ENCODE peak calls at places on chromosomes 5 and 9, in five cellular contexts. K is dorsolateral prefrontal cortex, N is prostate gland, L is psoas muscle, Z is lung. A is an unnamed sample.

GRCh38 chr5:87347841-87348240 is 64.9 kb downstream of the CCNH start:
- DNase-seq in K (no peak), N (no peak), L (no peak), Z (no peak), A (no peak)

GRCh38 chr5:75337366-75338021 is 474 bp downstream of the HMGCR start:
- DNase-seq in Z (peak; percentile 34), L (no peak), K (peak; percentile 32), N (peak; percentile 19), A (no peak)

GRCh38 chr5:1923341-1923740 is 40.6 kb upstream of the IRX4 start:
- DNase-seq in N (no peak), K (no peak), L (no peak), Z (no peak), A (no peak)

GRCh38 chr5:14436801-14437542 is 144.6 kb upstream of the OTULINL start:
- DNase-seq in N (no peak), K (no peak), Z (no peak), L (no peak), A (no peak)

GRCh38 chr5:131281868-131282234 is 18.0 kb downstream of the CDC42SE2 start:
- DNase-seq in L (no peak), Z (no peak), K (no peak), N (no peak), A (no peak)

GRCh38 chr5:126597156-126597555 is 2.1 kb upstream of the ALDH7A1 start:
- DNase-seq in N (no peak), K (no peak), Z (no peak), L (no peak), A (no peak)

GRCh38 chr5:116231288-116231687 is 146.5 kb downstream of the COMMD10 start:
- DNase-seq in K (no peak), L (no peak), N (no peak), Z (no peak), A (no peak)

GRCh38 chr5:113132579-113132978 is 156.0 kb downstream of the DCP2 start:
- DNase-seq in L (peak; percentile 56), K (no peak), Z (no peak), N (no peak), A (no peak)

GRCh38 chr5:128667751-128668150 is 129.7 kb upstream of the FBN2 start:
- DNase-seq in K (no peak), L (no peak), Z (no peak), N (no peak), A (no peak)

GRCh38 chr9:116166713-116167112 is 13.1 kb downstream of the PAPPA start:
- DNase-seq in K (no peak), N (no peak), L (no peak), Z (no peak), A (no peak)

GRCh38 chr9:109408759-109409462 is 88.1 kb upstream of the EPB41L4B start:
- DNase-seq in L (no peak), K (no peak), Z (peak; percentile 38), N (no peak), A (no peak)

GRCh38 chr9:135914921-135915320 is 7.6 kb upstream of the CAMSAP1 start:
- DNase-seq in L (no peak), N (no peak), Z (no peak), K (no peak), A (no peak)

GRCh38 chr9:106862115-106862945 is 636 bp upstream of the ZNF462 start:
- DNase-seq in N (peak; percentile 59), K (peak; percentile 27), L (peak; percentile 60), Z (peak; percentile 40), A (no peak)

GRCh38 chr5:55232985-55233928 is at the start of gene CCNO:
- DNase-seq in N (peak; percentile 76), K (peak; percentile 28), L (peak; percentile 67), Z (peak; percentile 61), A (peak; percentile 62)

GRCh38 chr5:139985733-139986132 is 57.4 kb downstream of the NRG2 start:
- DNase-seq in N (no peak), K (no peak), Z (no peak), L (peak; percentile 72), A (no peak)

GRCh38 chr9:110650991-110651411 is 17.6 kb upstream of the MUSK start:
- DNase-seq in K (no peak), N (no peak), L (no peak), Z (no peak), A (no peak)

GRCh38 chr9:125635888-125636287 is 71.1 kb downstream of the MAPKAP1 start:
- DNase-seq in Z (no peak), N (no peak), L (no peak), K (no peak), A (no peak)

GRCh38 chr5:150352531-150353394 is 4.7 kb upstream of the TCOF1 start:
- DNase-seq in K (no peak), N (no peak), Z (no peak), L (no peak), A (no peak)

GRCh38 chr5:133316346-133317343 is 264.8 kb downstream of the HSPA4 start:
- DNase-seq in N (no peak), Z (no peak), K (no peak), L (no peak), A (no peak)

GRCh38 chr5:31530541-31531265 is 1.2 kb downstream of the DROSHA start:
- DNase-seq in L (no peak), K (no peak), Z (no peak), N (no peak), A (no peak)

GRCh38 chr9:132114102-132114707 is 34.5 kb upstream of the MED27 start:
- DNase-seq in L (peak; percentile 71), N (peak; percentile 42), Z (peak; percentile 49), K (peak; percentile 50), A (peak; percentile 48)

GRCh38 chr9:123861086-123861707 is 68.7 kb downstream of the DENND1A start:
- DNase-seq in N (no peak), L (no peak), Z (no peak), K (no peak), A (no peak)

GRCh38 chr9:132647355-132647754 is 22.4 kb downstream of the DDX31 start:
- DNase-seq in N (no peak), Z (no peak), L (no peak), K (no peak), A (no peak)

DNA sequence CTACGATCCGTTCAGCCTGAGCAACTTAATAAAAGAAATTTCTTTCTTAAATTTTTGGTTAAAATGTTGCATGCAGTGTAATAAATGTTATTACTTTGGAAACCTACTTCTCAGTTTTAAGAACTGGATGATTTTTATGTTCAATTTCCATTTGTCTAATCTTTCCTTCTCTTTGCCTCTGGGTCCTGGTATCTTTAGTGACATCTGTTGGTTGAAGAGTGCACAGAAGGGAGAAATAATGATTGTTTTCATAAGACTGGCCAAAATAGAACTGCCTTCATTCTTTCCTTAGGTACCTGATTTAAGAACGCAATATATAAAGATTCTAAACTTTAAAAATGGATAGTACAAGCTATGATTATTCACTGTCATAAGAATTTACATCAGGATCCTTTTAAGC is 83.0 kb upstream of the TLX3 start:
- DNase-seq in K (no peak), Z (no peak), N (no peak), L (no peak), A (no peak)
- TF ChIP-seq CTCF in K (no peak), Z (no peak), N (no peak), L (no peak), A (no peak)

GRCh38 chr9:72294952-72295351 is 70.1 kb downstream of the ZFAND5 start:
- DNase-seq in L (no peak), Z (peak; percentile 55), N (no peak), K (no peak), A (no peak)

GRCh38 chr9:72290311-72290710 is 74.7 kb downstream of the ZFAND5 start:
- DNase-seq in K (no peak), N (no peak), L (no peak), Z (no peak), A (no peak)

GRCh38 chr9:72292874-72293607 is 72.0 kb downstream of the ZFAND5 start:
- DNase-seq in L (no peak), K (no peak), Z (peak; percentile 64), N (peak; percentile 19), A (no peak)

GRCh38 chr9:72297516-72297915 is 67.5 kb downstream of the ZFAND5 start:
- DNase-seq in Z (no peak), K (no peak), N (no peak), L (no peak), A (no peak)

DNA sequence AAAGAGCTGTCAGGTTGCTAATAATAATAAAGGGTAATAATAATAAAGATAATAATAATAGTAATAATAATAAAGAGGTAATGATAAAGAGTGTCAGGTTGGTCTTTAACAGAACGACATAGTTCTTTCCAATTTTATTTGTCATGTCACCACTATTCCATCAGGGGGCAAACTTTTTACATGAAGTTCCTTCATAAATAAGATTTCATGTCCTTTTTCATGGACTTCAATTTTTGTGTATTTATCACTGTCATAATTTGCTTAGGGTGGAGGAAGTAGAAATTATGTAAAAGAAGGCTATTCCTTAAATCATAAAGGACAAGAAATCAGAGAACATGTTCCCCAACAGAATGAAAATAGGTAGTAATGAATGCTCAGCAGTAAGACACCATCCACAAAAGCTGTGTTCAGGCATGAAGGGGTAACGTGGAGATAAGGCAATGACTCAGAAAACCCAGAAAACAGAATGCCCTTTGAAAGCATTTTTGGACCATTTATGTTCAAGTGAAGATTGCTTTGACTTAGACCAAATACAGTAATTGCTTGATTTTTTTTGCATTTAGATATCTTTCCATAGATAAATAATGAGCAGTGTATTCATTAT is 72.7 kb downstream of the ZFAND5 start:
- DNase-seq in L (no peak), K (no peak), N (no peak), Z (no peak), A (peak; percentile 43)
- TF ChIP-seq CTCF in L (peak; percentile 67), K (peak; percentile 59), N (no peak), Z (no peak), A (peak; percentile 56)

GRCh38 chr9:101173907-101174306 is 145.4 kb downstream of the PLPPR1 start:
- DNase-seq in N (no peak), K (no peak), Z (no peak), L (no peak), A (no peak)

GRCh38 chr9:101172671-101173070 is 144.1 kb downstream of the PLPPR1 start:
- DNase-seq in L (no peak), K (no peak), Z (no peak), N (no peak), A (no peak)

DNA sequence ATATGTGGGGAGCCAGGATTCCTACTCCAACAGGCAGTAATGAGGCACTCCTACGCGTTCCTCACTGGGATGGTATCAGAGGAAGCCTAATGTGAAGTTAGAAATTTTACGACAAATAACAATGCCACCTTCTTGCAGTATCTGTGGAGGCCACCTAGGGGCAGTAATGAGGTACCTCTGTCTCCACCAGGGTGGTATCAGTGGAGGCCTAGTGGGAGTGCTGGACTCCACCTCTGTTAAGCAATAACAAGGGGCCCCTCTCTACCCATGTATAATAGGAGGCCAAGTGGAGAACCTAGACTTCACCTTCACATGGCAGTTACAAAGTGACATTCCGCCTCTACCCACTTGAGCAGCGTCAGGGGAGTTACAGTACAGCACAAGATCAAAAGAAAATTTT is 147.9 kb downstream of the PLPPR1 start:
- DNase-seq in Z (no peak), N (no peak), L (no peak), K (no peak), A (no peak)
- TF ChIP-seq CTCF in Z (no peak), N (no peak), L (no peak), K (no peak), A (no peak)

GRCh38 chr5:52988335-52989024 is 672 bp upstream of the ITGA2 start:
- DNase-seq in L (no peak), Z (no peak), K (no peak), N (no peak), A (no peak)

GRCh38 chr5:52987711-52988329 is 1.3 kb upstream of the ITGA2 start:
- DNase-seq in L (no peak), K (no peak), Z (peak; percentile 39), N (peak; percentile 40), A (no peak)

GRCh38 chr5:52989781-52990530 is 804 bp downstream of the ITGA2 start:
- DNase-seq in L (peak; percentile 52), Z (peak; percentile 43), N (peak; percentile 51), K (peak; percentile 48), A (peak; percentile 39)

GRCh38 chr5:52990531-52990925 is 1.4 kb downstream of the ITGA2 start:
- DNase-seq in N (no peak), L (no peak), K (no peak), Z (no peak), A (no peak)

GRCh38 chr5:52989025-52989780 is at the start of gene ITGA2:
- DNase-seq in Z (peak; percentile 66), L (peak; percentile 57), N (peak; percentile 64), K (peak; percentile 26), A (peak; percentile 47)
- TF ChIP-seq CTCF in Z (no peak), L (no peak), N (no peak), K (no peak), A (no peak)

A was measured in GM10248.